ENCODE peak calls at places on chromosomes 11 and 22, in four cellular contexts. O is GM12878, J is transverse colon, Y is fibroblast of lung. C is an unnamed sample. For H3K4me1, the result is how much of the 10 kb centered on the place peaks cover.

GRCh38 chr11:35009191-35009940 is 92.9 kb downstream of the PDHX start:
- DNase-seq in J (peak), Y (peak), O (no peak), C (no peak)

GRCh38 chr11:1081601-1082311 is 7.1 kb downstream of the MUC2 start:
- DNase-seq in O (no peak), Y (no peak), J (no peak), C (no peak)

GRCh38 chr22:19117111-19117512 is 5.1 kb downstream of the DGCR2 start:
- DNase-seq in J (peak), Y (no peak), O (no peak), C (no peak)

GRCh38 chr11:105181100-105181499 is 41.5 kb upstream of the CARD18 start:
- DNase-seq in Y (peak), J (no peak), O (no peak), C (no peak)

GRCh38 chr11:113951487-113951886 is 23.4 kb upstream of the HTR3A start:
- DNase-seq in O (no peak), Y (no peak), J (no peak), C (no peak)

GRCh38 chr11:86463120-86463519 is 88.4 kb downstream of the CCDC81 start:
- DNase-seq in J (no peak), Y (no peak), O (no peak), C (no peak)

GRCh38 chr11:125070699-125071254 is 7.7 kb downstream of the SLC37A2 start:
- DNase-seq in O (peak), J (peak), Y (peak), C (peak)

GRCh38 chr22:23137468-23137867 is 4.3 kb downstream of the RSPH14 start:
- DNase-seq in J (no peak), O (no peak), Y (no peak), C (no peak)

GRCh38 chr11:10866893-10867331 is 9.1 kb upstream of the ZBED5 start:
- DNase-seq in O (no peak), Y (peak), J (no peak), C (no peak)

GRCh38 chr22:40593460-40594273 is 42.9 kb downstream of the MRTFA start:
- DNase-seq in Y (no peak), O (peak), J (no peak), C (no peak)

GRCh38 chr11:133619397-133619796 is 87.1 kb upstream of the OPCML start:
- DNase-seq in J (no peak), Y (no peak), O (no peak), C (no peak)

GRCh38 chr22:34885852-34886251 is 180.1 kb upstream of the ISX start:
- DNase-seq in O (no peak), J (no peak), Y (no peak), C (no peak)

GRCh38 chr11:59207988-59208432 is 4.7 kb downstream of the MPEG1 start:
- DNase-seq in O (peak), J (no peak), Y (peak), C (peak)

GRCh38 chr11:21465920-21466319 is 727.0 kb upstream of the ANO5 start:
- DNase-seq in Y (no peak), J (no peak), O (no peak), C (no peak)

GRCh38 chr11:11620966-11621880 is 582 bp downstream of the GALNT18 start:
- DNase-seq in J (peak), Y (peak), O (no peak), C (no peak)

GRCh38 chr11:128483211-128483788 is 104.1 kb downstream of the ETS1 start:
- DNase-seq in Y (no peak), J (no peak), O (peak), C (no peak)

GRCh38 chr11:119335655-119336543 is 1.6 kb downstream of the RNF26 start:
- DNase-seq in Y (no peak), J (no peak), O (no peak), C (no peak)

GRCh38 chr22:47090591-47091240 is 328.3 kb downstream of the TBC1D22A start:
- DNase-seq in Y (peak), O (no peak), J (no peak), C (no peak)

GRCh38 chr11:126307706-126308105 is 3.8 kb downstream of the DCPS start:
- DNase-seq in O (no peak), Y (peak), J (no peak), C (no peak)

GRCh38 chr22:43464809-43465208 is 53.0 kb downstream of the MPPED1 start:
- DNase-seq in O (no peak), Y (no peak), J (no peak), C (no peak)

DNA sequence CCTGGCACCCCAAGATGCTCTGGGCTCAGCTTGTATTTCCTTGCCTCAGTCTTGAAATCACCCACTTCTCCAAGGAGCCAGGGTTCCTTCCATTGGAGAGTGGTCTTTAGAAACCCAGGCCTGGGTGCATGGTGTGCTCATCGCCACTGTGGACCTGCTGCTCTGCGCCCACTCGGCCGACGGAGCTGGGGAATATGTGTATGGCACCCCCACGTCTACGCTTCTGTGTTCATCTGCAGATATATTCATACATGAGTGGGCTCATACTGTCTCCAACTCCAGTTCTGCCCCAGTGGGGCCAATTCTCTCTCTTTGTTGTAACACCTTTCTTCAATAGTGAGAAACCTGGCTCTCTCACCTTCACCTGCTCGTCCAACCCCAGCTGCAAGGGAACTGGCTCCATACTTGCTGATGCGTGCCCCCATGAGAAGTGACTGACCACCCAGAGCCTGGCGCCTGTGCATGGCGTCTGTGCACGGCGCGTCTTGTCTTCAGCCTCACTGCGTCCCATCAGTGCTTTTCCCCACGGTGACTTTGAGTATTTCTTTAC is 39.8 kb downstream of the KCNQ1 start:
- DNase-seq in Y (no peak), O (no peak), J (no peak), C (no peak)
- H3K4me1 ChIP-seq in Y (under half), O (under half), J (under half), C (under half)

GRCh38 chr11:64619811-64620285 is 28.8 kb downstream of the SLC22A12 start:
- DNase-seq in Y (peak), J (peak), O (no peak), C (no peak)

GRCh38 chr11:64616817-64617216 is 25.8 kb downstream of the SLC22A12 start:
- DNase-seq in O (no peak), Y (no peak), J (no peak), C (no peak)

GRCh38 chr11:64621283-64622019 is 30.4 kb downstream of the SLC22A12 start:
- DNase-seq in O (no peak), Y (no peak), J (no peak), C (no peak)

GRCh38 chr11:64620286-64620962 is 29.4 kb downstream of the SLC22A12 start:
- DNase-seq in J (peak), O (no peak), Y (peak), C (no peak)

DNA sequence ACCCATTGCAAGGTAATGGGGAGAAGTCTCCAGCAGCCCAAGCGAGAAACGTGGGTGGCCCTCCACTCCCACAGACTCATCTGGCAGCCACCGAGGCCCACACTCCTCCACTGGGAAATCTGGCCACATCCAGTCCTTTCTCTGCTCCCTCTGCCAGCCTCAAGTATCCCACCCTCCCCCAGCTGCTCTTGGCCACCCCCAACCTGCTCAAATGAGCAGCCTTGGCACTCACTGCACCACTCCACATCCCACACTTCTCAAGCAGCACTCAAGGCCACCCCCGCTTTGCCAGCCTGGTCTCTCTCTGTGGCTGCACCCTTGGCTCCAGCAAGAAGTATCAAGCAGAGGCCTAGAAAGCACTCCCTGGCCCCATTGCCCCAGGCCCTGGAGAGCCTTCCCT is 28.2 kb downstream of the SLC22A12 start:
- DNase-seq in Y (no peak), O (no peak), J (no peak), C (no peak)
- H3K4me3 ChIP-seq in Y (no peak), O (no peak), J (no peak), C (no peak)

GRCh38 chr11:78432956-78433355 is 15.3 kb upstream of the GAB2 start:
- DNase-seq in O (no peak), Y (no peak), J (no peak), C (no peak)

GRCh38 chr11:78429209-78429608 is 11.6 kb upstream of the GAB2 start:
- DNase-seq in J (no peak), O (no peak), Y (no peak), C (no peak)

GRCh38 chr11:78429667-78430066 is 12.0 kb upstream of the GAB2 start:
- DNase-seq in O (no peak), Y (no peak), J (no peak), C (no peak)

GRCh38 chr11:78428773-78429172 is 11.2 kb upstream of the GAB2 start:
- DNase-seq in Y (no peak), O (no peak), J (no peak), C (no peak)

GRCh38 chr11:78432058-78432515 is 14.5 kb upstream of the GAB2 start:
- DNase-seq in J (no peak), O (no peak), Y (peak), C (no peak)
- TF ChIP-seq CTCF in J (peak), O (peak), Y (peak), C (peak)

GRCh38 chr11:71535825-71536224 is 2.0 kb upstream of the KRTAP5-8 start:
- DNase-seq in Y (no peak), J (no peak), O (no peak), C (peak)
- H3K4me1 ChIP-seq in Y (under half), J (under half), O (under half), C (under half)

DNA sequence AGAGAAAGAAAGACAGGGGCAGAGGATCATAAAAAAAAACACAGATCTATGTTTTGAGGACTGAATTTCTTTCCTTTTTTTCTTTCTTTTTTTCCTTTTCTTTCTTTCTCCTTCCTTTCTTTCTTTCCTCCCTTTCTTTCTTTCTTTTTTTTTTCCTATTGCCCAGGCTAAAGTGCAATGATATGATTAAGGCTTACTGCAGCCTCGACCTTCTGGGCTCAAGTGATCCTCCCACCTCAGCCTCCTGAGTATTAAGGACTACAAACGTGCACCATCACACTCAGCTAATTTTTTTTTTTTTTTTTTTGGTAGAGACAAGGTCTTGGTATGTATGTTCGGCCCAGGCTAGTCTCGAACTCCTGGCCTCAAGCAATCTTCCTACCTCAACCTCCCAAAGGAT is 667 bp downstream of the SAA4 start:
- DNase-seq in Y (no peak), O (no peak), J (no peak), C (no peak)
- H3K4me3 ChIP-seq in Y (no peak), O (no peak), J (no peak), C (no peak)

DNA sequence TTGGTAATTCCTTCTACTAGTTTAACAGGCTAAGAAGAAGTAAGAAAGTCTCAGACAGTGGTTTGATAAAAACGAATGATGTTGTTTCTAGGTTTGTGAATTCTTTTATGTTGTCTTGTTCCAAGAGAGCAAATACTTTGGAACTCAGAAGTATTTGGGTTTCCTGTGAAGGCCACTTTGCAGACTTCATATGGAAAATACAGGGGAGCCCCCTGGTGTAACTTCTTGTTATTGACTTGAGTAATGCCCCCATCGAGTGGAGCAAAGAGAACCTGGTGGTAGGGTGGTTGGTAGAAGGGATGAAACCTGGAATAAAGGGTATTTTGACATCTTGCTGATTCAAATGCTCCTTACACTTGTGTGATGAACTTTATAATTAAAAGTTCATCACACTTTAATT is 40.0 kb upstream of the PTH start:
- DNase-seq in O (no peak), J (no peak), Y (no peak), C (peak)
- TF ChIP-seq CTCF in O (no peak), J (no peak), Y (no peak), C (peak)

GRCh38 chr11:65425971-65426838 is 3.6 kb downstream of the NEAT1 start:
- DNase-seq in Y (peak), J (peak), O (no peak), C (no peak)

GRCh38 chr11:65428578-65429068 is 6.0 kb downstream of the NEAT1 start:
- DNase-seq in J (peak), Y (no peak), O (no peak), C (no peak)

GRCh38 chr11:65426839-65427690 is 4.5 kb downstream of the NEAT1 start:
- DNase-seq in Y (peak), O (no peak), J (peak), C (no peak)

GRCh38 chr11:65429069-65429681 is 6.6 kb downstream of the NEAT1 start:
- DNase-seq in O (no peak), Y (peak), J (peak), C (no peak)

DNA sequence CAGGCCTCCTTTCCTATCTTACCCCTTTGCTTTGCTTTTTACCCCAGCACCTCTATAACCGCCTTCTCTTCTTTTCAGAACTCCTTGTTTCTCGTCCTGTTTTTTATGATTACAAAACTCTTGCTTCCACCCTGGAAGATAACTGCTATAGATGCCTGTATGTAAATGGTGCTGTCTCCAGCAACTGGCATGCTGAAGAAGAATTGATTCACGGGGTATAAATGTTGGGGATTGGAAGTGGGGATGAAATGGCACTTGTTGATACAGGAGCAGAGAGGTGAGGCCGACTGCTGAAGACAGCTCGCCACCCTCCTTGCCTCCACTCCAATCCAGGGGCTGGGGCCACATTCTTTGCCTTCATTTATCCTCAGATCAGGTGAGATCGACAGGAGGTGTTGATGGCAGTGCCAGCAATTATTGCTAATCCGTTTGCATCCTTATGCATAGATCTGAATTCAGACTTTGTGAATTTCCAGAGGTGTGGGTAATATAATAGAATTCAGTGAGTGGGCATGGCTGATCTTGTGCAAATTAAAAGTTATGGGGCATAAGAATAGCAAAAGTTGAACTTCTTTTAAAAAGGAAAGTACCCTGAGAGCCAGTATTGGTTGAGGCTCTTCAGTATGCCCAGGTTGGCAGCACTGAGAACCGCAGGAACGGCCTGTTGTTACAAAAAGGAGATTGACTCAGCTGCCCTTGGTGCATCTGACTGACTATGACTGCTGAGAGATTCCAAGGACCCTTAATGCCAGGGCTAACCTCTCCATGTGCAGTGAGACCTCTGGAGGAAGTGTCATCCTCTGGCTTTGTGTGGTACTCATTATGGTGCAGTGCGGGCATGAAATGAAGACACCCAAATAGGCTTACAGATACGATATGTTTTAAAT is 5.3 kb downstream of the NEAT1 start:
- DNase-seq in Y (peak), J (peak), O (no peak), C (no peak)
- H3K4me1 ChIP-seq in Y (under half), J (under half), O (under half), C (under half)

GRCh38 chr11:28715726-28716125 is 607.5 kb downstream of the METTL15 start:
- DNase-seq in Y (no peak), J (no peak), O (no peak), C (no peak)
- H3K4me3 ChIP-seq in Y (no peak), J (no peak), O (no peak), C (no peak)